ENCODE peak calls at places on chromosome 9, in ten cellular contexts. Z, C, O, Y, V, K, Q, R, T and X are unnamed samples.

GRCh38 chr9:115694014-115694413 is 459.6 kb upstream of the PAPPA start:
- DNase-seq in Z (no peak), C (peak), O (no peak), Y (no peak), V (no peak), K (no peak), Q (peak), R (no peak), T (peak), X (no peak)

GRCh38 chr9:94860678-94861588 is 134.4 kb downstream of the AOPEP start:
- DNase-seq in Z (no peak), C (peak), O (no peak), Y (no peak), V (no peak), K (no peak), Q (no peak), R (no peak), T (no peak), X (no peak)

GRCh38 chr9:93677061-93677571 is 100.7 kb downstream of the PHF2 start:
- DNase-seq in Z (no peak), C (peak), O (peak), Y (no peak), V (peak), K (no peak), Q (no peak), R (no peak), T (no peak), X (peak)

GRCh38 chr9:26682796-26683496 is 209.7 kb downstream of the CAAP1 start:
- DNase-seq in Z (no peak), C (no peak), O (no peak), Y (no peak), V (no peak), K (no peak), Q (no peak), R (no peak), T (no peak), X (no peak)

GRCh38 chr9:122206118-122207046 is 22.4 kb downstream of the LHX6 start:
- DNase-seq in Z (no peak), C (no peak), O (no peak), Y (no peak), V (no peak), K (no peak), Q (no peak), R (no peak), T (no peak), X (no peak)

GRCh38 chr9:91773166-91773565 is 176.9 kb downstream of the ROR2 start:
- DNase-seq in Z (no peak), C (no peak), O (no peak), Y (no peak), V (peak), K (no peak), Q (no peak), R (no peak), T (no peak), X (no peak)

GRCh38 chr9:89408628-89409101 is 89.2 kb downstream of the SEMA4D start:
- DNase-seq in Z (no peak), C (peak), O (no peak), Y (peak), V (no peak), K (no peak), Q (no peak), R (no peak), T (no peak), X (no peak)

GRCh38 chr9:83188272-83188671 is 125.3 kb upstream of the RASEF start:
- DNase-seq in Z (no peak), C (no peak), O (no peak), Y (no peak), V (no peak), K (no peak), Q (no peak), R (no peak), T (no peak), X (no peak)

GRCh38 chr9:133761641-133762248 is 23.6 kb upstream of the SARDH start:
- DNase-seq in Z (no peak), C (no peak), O (peak), Y (peak), V (no peak), K (no peak), Q (no peak), R (no peak), T (no peak), X (no peak)

GRCh38 chr9:108094676-108094993 is 605.1 kb upstream of the KLF4 start:
- DNase-seq in Z (no peak), C (no peak), O (no peak), Y (no peak), V (no peak), K (no peak), Q (no peak), R (no peak), T (no peak), X (no peak)

GRCh38 chr9:114216081-114216480 is 60.7 kb downstream of the COL27A1 start:
- DNase-seq in Z (no peak), C (no peak), O (peak), Y (no peak), V (peak), K (no peak), Q (no peak), R (no peak), T (no peak), X (no peak)

GRCh38 chr9:77864096-77864889 is 167.3 kb downstream of the GNAQ start:
- DNase-seq in Z (no peak), C (no peak), O (no peak), Y (no peak), V (no peak), K (no peak), Q (peak), R (no peak), T (no peak), X (no peak)

GRCh38 chr9:136947955-136948510 is 3.0 kb downstream of the C8G start:
- DNase-seq in Z (no peak), C (peak), O (peak), Y (peak), V (peak), K (no peak), Q (peak), R (peak), T (peak), X (no peak)

DNA sequence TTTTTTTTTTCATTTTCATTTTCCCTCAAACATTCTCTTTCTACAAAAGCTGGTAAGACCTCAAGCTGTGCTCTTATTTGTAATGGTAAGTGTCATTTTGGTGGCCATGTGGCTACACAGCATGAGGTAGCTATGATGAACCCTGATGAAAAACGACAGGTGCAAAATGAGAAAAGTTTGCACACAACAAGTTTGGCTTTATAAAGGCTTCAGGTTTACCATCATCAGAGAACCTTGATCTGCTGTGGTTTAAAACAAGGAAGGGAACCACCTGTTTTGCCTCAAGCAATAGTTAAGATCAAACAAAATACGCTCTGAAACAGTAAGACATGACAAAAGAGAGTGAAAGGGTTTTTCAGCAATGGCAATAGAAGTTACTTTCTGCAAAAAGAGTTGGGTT is 1124.6 kb upstream of the ACO1 start:
- DNase-seq in Z (no peak), C (no peak), O (no peak), Y (no peak), V (no peak), K (no peak), Q (no peak), R (no peak), T (no peak), X (no peak)
- TF ChIP-seq EP300 in Z (peak), C (no peak), O (no peak), Y (no peak), V (no peak), K (no peak), Q (no peak), R (no peak), T (no peak), X (no peak)

GRCh38 chr9:97905228-97905627 is 17.1 kb downstream of the TRMO start:
- DNase-seq in Z (no peak), C (no peak), O (no peak), Y (no peak), V (no peak), K (no peak), Q (no peak), R (no peak), T (no peak), X (no peak)

GRCh38 chr9:97904725-97905124 is 17.6 kb downstream of the TRMO start:
- DNase-seq in Z (no peak), C (no peak), O (no peak), Y (no peak), V (no peak), K (peak), Q (no peak), R (no peak), T (no peak), X (no peak)

GRCh38 chr9:97903168-97903567 is 19.1 kb downstream of the TRMO start:
- DNase-seq in Z (no peak), C (no peak), O (no peak), Y (no peak), V (no peak), K (no peak), Q (no peak), R (no peak), T (no peak), X (no peak)

GRCh38 chr9:97900103-97900737 is 22.1 kb downstream of the TRMO start:
- DNase-seq in Z (no peak), C (no peak), O (no peak), Y (no peak), V (no peak), K (peak), Q (no peak), R (no peak), T (no peak), X (no peak)

DNA sequence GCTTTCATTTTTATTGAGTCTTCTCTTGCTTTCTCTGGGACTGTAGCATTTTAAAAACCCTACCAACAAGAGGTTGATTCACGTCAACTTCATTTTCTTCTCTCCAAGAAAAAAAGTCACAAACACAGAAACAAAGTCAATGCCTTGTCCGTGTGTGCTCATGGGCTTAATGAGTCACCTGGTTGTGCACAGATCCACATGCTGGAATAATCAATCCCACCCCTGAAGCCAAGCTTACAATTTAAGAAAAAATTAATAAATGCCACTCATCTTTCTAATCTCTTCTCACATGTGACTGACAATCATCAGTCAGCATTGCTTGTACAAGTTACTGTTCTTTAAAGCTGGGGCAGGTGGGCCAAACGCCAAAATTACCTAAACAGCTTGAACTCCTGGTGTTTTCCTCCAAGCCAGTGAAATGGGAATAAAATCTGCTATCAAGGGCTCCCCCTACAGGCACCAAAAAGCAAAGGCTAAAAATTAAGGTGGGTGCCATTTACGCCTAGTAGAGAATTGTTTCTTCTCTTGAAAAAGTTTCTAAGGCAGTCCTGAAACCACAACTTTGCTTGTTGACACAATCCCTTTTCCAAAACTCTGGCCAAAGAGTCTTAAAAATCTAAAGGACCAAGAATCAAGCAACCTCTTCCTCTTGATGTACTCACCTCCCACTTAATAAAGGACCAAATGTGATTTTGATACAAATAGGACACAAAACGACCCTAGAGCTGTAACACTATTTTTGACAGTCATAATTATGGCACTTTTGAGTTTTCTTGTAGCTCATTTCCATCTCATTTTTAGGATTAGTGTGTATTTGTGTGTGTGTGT is 21.3 kb downstream of the TRMO start:
- DNase-seq in Z (no peak), C (no peak), O (no peak), Y (no peak), V (peak), K (peak), Q (peak), R (peak), T (peak), X (no peak)
- TF ChIP-seq EP300 in Z (no peak), C (no peak), O (no peak), Y (no peak), V (no peak), K (no peak), Q (no peak), R (no peak), T (no peak), X (no peak)

DNA sequence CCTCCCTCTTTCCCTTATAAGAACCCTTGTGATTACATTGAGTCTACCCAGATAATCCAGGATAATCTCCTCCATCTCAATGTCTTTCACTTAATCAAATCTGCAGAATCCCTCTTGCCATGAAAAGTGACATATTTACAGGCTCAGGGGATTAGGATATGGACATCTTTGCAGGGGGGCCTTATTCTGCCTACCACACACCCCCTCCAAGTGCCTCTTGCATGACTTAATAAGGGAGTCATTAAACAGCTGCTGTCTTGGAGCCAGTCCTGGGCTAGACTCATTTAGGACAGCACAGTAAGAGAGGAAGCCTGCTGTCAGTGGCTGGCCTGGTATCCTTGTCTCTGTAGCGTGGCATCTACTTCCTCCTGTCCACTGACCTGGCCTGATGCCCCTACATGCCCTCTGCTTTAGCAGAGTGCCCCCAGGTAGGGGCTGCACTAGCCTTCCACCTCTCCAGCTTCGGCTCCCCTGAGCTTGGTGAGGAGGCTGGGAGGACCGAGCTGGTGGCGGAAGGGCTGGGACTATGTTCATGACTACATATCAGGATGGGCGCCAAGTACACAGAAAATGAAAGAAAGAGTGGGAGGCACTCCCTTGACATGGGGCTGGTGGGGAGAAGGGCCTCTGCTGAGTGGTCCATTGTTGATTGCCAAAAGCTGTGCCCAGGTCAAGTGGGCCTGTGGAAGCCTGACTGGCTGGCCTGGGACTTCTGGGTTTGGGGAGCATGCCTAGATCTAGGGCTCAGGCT is 17.2 kb downstream of the ENHO start:
- DNase-seq in Z (no peak), C (no peak), O (no peak), Y (peak), V (no peak), K (no peak), Q (no peak), R (no peak), T (no peak), X (no peak)
- TF ChIP-seq EP300 in Z (no peak), C (no peak), O (no peak), Y (no peak), V (no peak), K (no peak), Q (no peak), R (no peak), T (no peak), X (no peak)

GRCh38 chr9:124749811-124750210 is 21.3 kb downstream of the NR6A1 start:
- DNase-seq in Z (no peak), C (no peak), O (no peak), Y (no peak), V (no peak), K (no peak), Q (no peak), R (no peak), T (no peak), X (no peak)

GRCh38 chr9:124743686-124744348 is 27.3 kb downstream of the NR6A1 start:
- DNase-seq in Z (no peak), C (no peak), O (no peak), Y (no peak), V (no peak), K (no peak), Q (no peak), R (peak), T (no peak), X (no peak)

GRCh38 chr9:124742940-124743339 is 28.2 kb downstream of the NR6A1 start:
- DNase-seq in Z (no peak), C (no peak), O (no peak), Y (no peak), V (no peak), K (no peak), Q (no peak), R (peak), T (no peak), X (no peak)

GRCh38 chr9:124749284-124749683 is 21.8 kb downstream of the NR6A1 start:
- DNase-seq in Z (no peak), C (no peak), O (no peak), Y (no peak), V (no peak), K (no peak), Q (no peak), R (no peak), T (no peak), X (no peak)

DNA sequence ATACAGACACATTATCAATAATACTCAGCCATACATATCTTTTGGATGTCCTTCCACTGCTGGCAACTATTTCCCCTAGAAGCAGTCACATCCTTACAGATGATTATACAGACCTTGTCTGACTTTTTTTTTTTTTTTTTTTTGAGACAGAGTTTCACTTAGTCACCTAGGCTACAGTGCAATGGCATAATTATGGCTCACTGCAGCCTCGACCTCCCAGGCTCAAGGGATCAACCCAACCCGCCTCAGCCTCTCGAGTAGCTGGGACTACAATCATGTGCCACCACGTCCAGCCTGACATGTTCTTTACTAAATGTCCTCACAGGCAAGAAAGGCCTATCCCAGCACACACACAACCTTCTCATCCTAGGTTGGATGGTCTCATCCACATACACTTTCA is 24.0 kb downstream of the NR6A1 start:
- DNase-seq in Z (no peak), C (no peak), O (no peak), Y (no peak), V (no peak), K (no peak), Q (no peak), R (no peak), T (no peak), X (no peak)
- TF ChIP-seq EP300 in Z (no peak), C (no peak), O (no peak), Y (no peak), V (no peak), K (no peak), Q (no peak), R (no peak), T (no peak), X (no peak)